ENCODE peak calls at places on chromosomes 11 and 22, in six cellular contexts. G is NCI-H2081, N is NCI-H1092 treated with DMSO at 0.1 percent for 48 hours, E is frontal cortex, H is RKO, Z is C1 segment of cervical spinal cord. B is an unnamed sample.

GRCh38 chr11:48052183-48053040 is 72.1 kb downstream of the PTPRJ start:
- DNase-seq in G (no peak), N (no peak), E (no peak), H (no peak), Z (no peak), B (peak)

GRCh38 chr11:122007611-122008071 is 108.4 kb downstream of the BLID start:
- DNase-seq in G (peak), N (peak), E (no peak), H (no peak), Z (no peak), B (no peak)

GRCh38 chr22:49534386-49534785 is 293.3 kb downstream of the BRD1 start:
- DNase-seq in G (no peak), N (no peak), E (no peak), H (no peak), Z (no peak), B (no peak)

GRCh38 chr11:43988040-43988793 is 45.8 kb downstream of the C11orf96 start:
- DNase-seq in G (no peak), N (no peak), E (no peak), H (no peak), Z (no peak), B (no peak)

GRCh38 chr22:49052023-49052538 is 775.6 kb downstream of the BRD1 start:
- DNase-seq in G (no peak), N (no peak), E (no peak), H (no peak), Z (no peak), B (no peak)

GRCh38 chr22:49207008-49207775 is 620.5 kb downstream of the BRD1 start:
- DNase-seq in G (no peak), N (no peak), E (no peak), H (no peak), Z (no peak), B (no peak)

GRCh38 chr22:37763652-37764051 is 44.1 kb upstream of the GCAT start:
- DNase-seq in G (no peak), N (no peak), E (no peak), H (no peak), Z (no peak), B (no peak)

GRCh38 chr22:28506207-28506606 is 173.4 kb downstream of the TTC28 start:
- DNase-seq in G (no peak), N (no peak), E (no peak), H (no peak), Z (no peak), B (no peak)

GRCh38 chr22:37167981-37168647 is 18.4 kb upstream of the IL2RB start:
- DNase-seq in G (no peak), N (no peak), E (no peak), H (no peak), Z (no peak), B (no peak)

GRCh38 chr11:32852142-32852541 is 22.4 kb downstream of the PRRG4 start:
- DNase-seq in G (no peak), N (no peak), E (no peak), H (no peak), Z (no peak), B (no peak)

B was measured in ACHN.